ENCODE peak calls at places on chromosomes 4 and X, in four cellular contexts. B, U, J and O are unnamed samples. For H3K4me1, the result is how much of the 10 kb centered on the place peaks cover.

GRCh38 chr4:20194079-20195013 is 57.4 kb upstream of the SLIT2 start:
- DNase-seq in B (no peak), U (no peak), J (no peak), O (no peak)

GRCh38 chr4:101277661-101278060 is 69.7 kb downstream of the PPP3CA start:
- DNase-seq in B (no peak), U (no peak), J (no peak), O (no peak)

GRCh38 chrX:16743604-16744325 is 24.4 kb downstream of the SYAP1 start:
- DNase-seq in B (no peak), U (no peak), J (no peak), O (no peak)

GRCh38 chrX:103464071-103464773 is 55.1 kb downstream of the RAB40A start:
- DNase-seq in B (no peak), U (peak), J (peak), O (no peak)

GRCh38 chrX:38717871-38718270 is 83.4 kb upstream of the MID1IP1 start:
- DNase-seq in B (no peak), U (peak), J (peak), O (no peak)

GRCh38 chr4:149164282-149164681 is 651.4 kb downstream of the IQCM start:
- DNase-seq in B (no peak), U (no peak), J (peak), O (no peak)

GRCh38 chr4:82704156-82704555 is 94.4 kb downstream of the SCD5 start:
- DNase-seq in B (no peak), U (no peak), J (no peak), O (no peak)

GRCh38 chr4:53558061-53558801 is 33.1 kb downstream of the LNX1 start:
- DNase-seq in B (peak), U (no peak), J (no peak), O (no peak)

GRCh38 chr4:106034205-106034604 is 138.9 kb downstream of the NPNT start:
- DNase-seq in B (no peak), U (no peak), J (peak), O (no peak)

GRCh38 chr4:52958232-52958631 is 96.1 kb downstream of the RASL11B start:
- DNase-seq in B (no peak), U (no peak), J (no peak), O (no peak)

GRCh38 chr4:52925531-52925968 is 63.4 kb downstream of the RASL11B start:
- DNase-seq in B (no peak), U (no peak), J (peak), O (no peak)

GRCh38 chr4:20629180-20630115 is 70.8 kb upstream of the PACRGL start:
- DNase-seq in B (no peak), U (no peak), J (no peak), O (no peak)

GRCh38 chr4:111717916-111718315 is 427.3 kb upstream of the FAM241A start:
- DNase-seq in B (no peak), U (no peak), J (no peak), O (no peak)

GRCh38 chrX:53715336-53715924 is 28.9 kb upstream of the HUWE1 start:
- DNase-seq in B (no peak), U (no peak), J (no peak), O (no peak)

GRCh38 chr4:17510582-17510981 is 1.3 kb downstream of the QDPR start:
- DNase-seq in B (no peak), U (no peak), J (no peak), O (no peak)

GRCh38 chr4:81137894-81138293 is 77.1 kb downstream of the PRKG2 start:
- DNase-seq in B (no peak), U (no peak), J (no peak), O (no peak)

GRCh38 chrX:153539171-153539978 is 21.9 kb downstream of the ATP2B3 start:
- DNase-seq in B (no peak), U (peak), J (peak), O (no peak)

GRCh38 chr4:1200425-1201035 is 28.1 kb upstream of the SPON2 start:
- DNase-seq in B (peak), U (no peak), J (no peak), O (peak)

GRCh38 chr4:174828845-174829701 is at the start of gene GLRA3:
- DNase-seq in B (no peak), U (peak), J (peak), O (no peak)

DNA sequence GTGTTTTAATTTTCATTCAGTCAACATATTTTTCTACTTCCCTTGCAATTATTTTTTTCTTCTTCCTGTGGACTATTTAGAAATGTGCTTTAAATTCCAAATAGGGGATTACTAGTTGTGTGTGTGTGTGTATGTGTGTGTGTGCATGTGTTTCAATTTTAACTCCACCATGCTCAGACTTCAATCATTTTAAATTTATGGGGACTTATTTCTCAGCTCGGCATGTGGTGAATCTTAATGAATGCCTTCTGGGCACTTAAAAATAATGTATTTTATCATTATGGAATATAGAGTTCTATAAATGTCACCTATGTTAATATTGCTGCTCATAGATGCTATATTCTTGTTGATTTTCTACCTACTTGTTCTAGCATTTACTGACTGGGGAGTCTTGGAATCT is 465.6 kb upstream of the PRKX start:
- DNase-seq in B (no peak), U (no peak), J (no peak), O (no peak)
- H3K4me1 ChIP-seq in B (under half), U (under half), J (under half), O (under half)

DNA sequence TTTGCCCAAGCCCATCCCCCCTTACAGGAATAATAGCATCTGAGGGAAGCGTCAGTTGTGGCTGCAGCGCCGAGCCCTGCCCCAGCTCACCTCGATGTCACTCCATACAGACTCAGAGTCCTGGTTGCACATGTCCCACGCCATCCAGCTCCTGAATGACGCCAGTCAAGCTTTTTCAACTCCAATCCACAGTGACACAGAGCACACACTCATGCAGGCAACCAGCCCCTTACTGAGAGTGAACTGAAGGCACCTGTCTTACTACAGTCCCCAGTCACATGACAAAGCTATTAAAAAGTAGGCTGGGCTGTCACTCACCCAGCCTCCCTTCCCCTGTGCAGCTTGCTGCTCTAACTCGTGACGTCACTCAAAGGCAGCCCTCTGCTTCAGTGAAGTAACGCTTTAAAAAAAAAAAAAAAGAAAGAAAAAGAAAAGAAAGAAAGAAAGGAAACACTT is at the start of gene PPARGC1A:
- DNase-seq in B (peak), U (no peak), J (peak), O (peak)
- H3K4me3 ChIP-seq in B (peak), U (no peak), J (peak), O (peak)

GRCh38 chr4:76213415-76214268 is at the start of gene SCARB2:
- DNase-seq in B (peak), U (peak), J (peak), O (peak)
- H3K4me1 ChIP-seq in B (half or more), U (under half), J (under half), O (under half)

GRCh38 chrX:11111038-11111851 is at the start of gene HCCS:
- DNase-seq in B (peak), U (peak), J (peak), O (peak)
- H3K4me3 ChIP-seq in B (peak), U (peak), J (peak), O (peak)

GRCh38 chr4:151717271-151717670 is 43.5 kb downstream of the GATB start:
- DNase-seq in B (no peak), U (no peak), J (no peak), O (no peak)
- H3K4me1 ChIP-seq in B (under half), U (under half), J (under half), O (under half)

GRCh38 chrX:130552444-130553073 is 150.8 kb downstream of the RBMX2 start:
- DNase-seq in B (no peak), U (no peak), J (no peak), O (no peak)

GRCh38 chrX:130555757-130556156 is 154.0 kb downstream of the RBMX2 start:
- DNase-seq in B (no peak), U (no peak), J (no peak), O (no peak)

GRCh38 chrX:130560558-130560957 is 158.8 kb downstream of the RBMX2 start:
- DNase-seq in B (no peak), U (no peak), J (peak), O (no peak)

GRCh38 chrX:130555341-130555740 is 153.6 kb downstream of the RBMX2 start:
- DNase-seq in B (no peak), U (no peak), J (no peak), O (no peak)
- H3K4me3 ChIP-seq in B (no peak), U (no peak), J (no peak), O (no peak)